ENCODE peak calls at places on chromosome 12, in six cellular contexts. T is CD8-positive, alpha-beta memory T cell; E is left cardiac atrium; J is brain microvascular endothelial cell; N is AG20443; W is iris pigment epithelial cell. C is an unnamed sample.

GRCh38 chr12:11810962-11811361 is 161.5 kb downstream of the ETV6 start:
- DNase-seq in N (no peak), E (no peak), T (no peak), J (no peak), W (no peak), C (no peak)

GRCh38 chr12:25557830-25558436 is 4.8 kb upstream of the LMNTD1 start:
- DNase-seq in W (peak), E (no peak), J (peak), N (peak), T (no peak), C (no peak)

GRCh38 chr12:127987199-127987901 is 279.6 kb upstream of the TMEM132C start:
- DNase-seq in N (peak), T (no peak), W (peak), E (no peak), J (peak), C (no peak)

GRCh38 chr12:2453076-2453806 is 341.5 kb upstream of the FKBP4 start:
- DNase-seq in T (no peak), J (no peak), N (peak), W (no peak), E (no peak), C (no peak)

GRCh38 chr12:110637869-110638441 is 24.0 kb downstream of the TCTN1 start:
- DNase-seq in N (no peak), T (no peak), E (peak), J (no peak), W (no peak), C (no peak)

GRCh38 chr12:69087986-69088385 is 151.4 kb upstream of the CPSF6 start:
- DNase-seq in N (no peak), T (no peak), W (no peak), E (no peak), J (no peak), C (no peak)

GRCh38 chr12:89874146-89874545 is 165.5 kb upstream of the ATP2B1 start:
- DNase-seq in E (peak), J (no peak), N (no peak), W (no peak), T (no peak), C (no peak)

GRCh38 chr12:9615420-9616135 is 7.9 kb upstream of the KLRB1 start:
- DNase-seq in N (no peak), T (peak), E (no peak), W (no peak), J (no peak), C (no peak)

GRCh38 chr12:29640589-29641345 is 143.0 kb downstream of the TMTC1 start:
- DNase-seq in W (peak), J (peak), T (no peak), E (peak), N (no peak), C (peak)

GRCh38 chr12:18752280-18752920 is 14.5 kb downstream of the CAPZA3 start:
- DNase-seq in T (no peak), N (peak), E (peak), W (peak), J (peak), C (peak)

GRCh38 chr12:37672655-37673260 is 643.8 kb upstream of the ALG10B start:
- DNase-seq in W (peak), E (no peak), N (no peak), T (no peak), J (no peak), C (no peak)

GRCh38 chr12:43318002-43318401 is 234.0 kb downstream of the ADAMTS20 start:
- DNase-seq in W (no peak), N (no peak), J (no peak), T (no peak), E (no peak), C (no peak)

GRCh38 chr12:102690267-102690666 is 209.9 kb upstream of the IGF1 start:
- DNase-seq in W (no peak), J (no peak), N (no peak), E (no peak), T (no peak), C (no peak)

GRCh38 chr12:74922642-74923041 is 287.0 kb downstream of the KCNC2 start:
- DNase-seq in N (no peak), T (no peak), W (no peak), J (no peak), E (no peak), C (no peak)

GRCh38 chr12:42086021-42086420 is 58.7 kb downstream of the GXYLT1 start:
- DNase-seq in J (no peak), T (no peak), W (peak), N (no peak), E (no peak), C (no peak)

GRCh38 chr12:263574-263973 is 938 bp upstream of the SLC6A13 start:
- DNase-seq in J (peak), E (no peak), N (no peak), T (no peak), W (peak), C (no peak)

GRCh38 chr12:69779928-69780327 is 41.3 kb downstream of the RAB3IP start:
- DNase-seq in T (no peak), N (peak), E (no peak), J (peak), W (peak), C (no peak)

GRCh38 chr12:121992059-121992879 is 29.4 kb upstream of the BCL7A start:
- DNase-seq in J (peak), E (peak), N (peak), W (peak), T (no peak), C (no peak)

GRCh38 chr12:105931762-105932587 is 206.8 kb downstream of the NUAK1 start:
- DNase-seq in N (no peak), E (no peak), T (no peak), W (no peak), J (no peak), C (no peak)

C was measured in left ventricle myocardium superior.